ENCODE peak calls at places on chromosomes 12 and 14, in four cellular contexts. M is prostate gland, J is Peyer's patch, G is lower leg skin. C is an unnamed sample.

GRCh38 chr12:94025730-94026129 is 122.6 kb upstream of the PLXNC1 start:
- DNase-seq in J (no peak), M (no peak), G (no peak), C (no peak)

GRCh38 chr12:110223777-110224378 is 57.2 kb upstream of the ATP2A2 start:
- DNase-seq in M (no peak), J (no peak), G (no peak), C (no peak)

GRCh38 chr12:6547566-6547965 is 8.3 kb downstream of the IFFO1 start:
- DNase-seq in J (no peak), G (no peak), M (no peak), C (no peak)

GRCh38 chr14:24692382-24693352 is 58.7 kb upstream of the GZMB start:
- DNase-seq in J (no peak), M (no peak), G (no peak), C (no peak)

GRCh38 chr12:30134229-30134628 is 350.5 kb upstream of the TMTC1 start:
- DNase-seq in M (no peak), G (no peak), J (no peak), C (peak)

GRCh38 chr12:73106296-73106695 is 834.1 kb downstream of the TRHDE start:
- DNase-seq in J (no peak), G (no peak), M (no peak), C (no peak)

GRCh38 chr14:105315211-105315721 is 718 bp downstream of the PACS2 start:
- DNase-seq in M (peak), G (peak), J (peak), C (no peak)

GRCh38 chr12:75571204-75571603 is 59.8 kb upstream of the KRR1 start:
- DNase-seq in J (no peak), G (no peak), M (no peak), C (no peak)

GRCh38 chr12:114982760-114983159 is 298.8 kb upstream of the TBX3 start:
- DNase-seq in M (peak), G (no peak), J (no peak), C (no peak)

GRCh38 chr12:90301095-90301494 is 592.5 kb upstream of the ATP2B1 start:
- DNase-seq in G (no peak), J (no peak), M (no peak), C (no peak)

GRCh38 chr14:105389976-105390848 is 8.1 kb upstream of the TEX22 start:
- DNase-seq in M (no peak), G (no peak), J (peak), C (no peak)

GRCh38 chr12:80894179-80894578 is 43.6 kb downstream of the LIN7A start:
- DNase-seq in M (no peak), G (no peak), J (no peak), C (no peak)

GRCh38 chr14:56349942-56350341 is 229.7 kb upstream of the TMEM260 start:
- DNase-seq in G (no peak), M (peak), J (no peak), C (peak)

GRCh38 chr12:104480826-104481457 is 24.2 kb downstream of the CHST11 start:
- DNase-seq in G (peak), J (peak), M (no peak), C (no peak)

GRCh38 chr14:58272589-58273372 is 25.6 kb upstream of the ARID4A start:
- DNase-seq in M (no peak), J (no peak), G (no peak), C (peak)

GRCh38 chr14:45610303-45610702 is 357.3 kb upstream of the MIS18BP1 start:
- DNase-seq in J (no peak), G (no peak), M (no peak), C (peak)
- TF ChIP-seq CTCF in J (no peak), G (no peak), M (peak), C (peak)

GRCh38 chr12:92988622-92989130 is 59.6 kb upstream of the EEA1 start:
- DNase-seq in J (no peak), M (no peak), G (no peak), C (no peak)

GRCh38 chr12:92987846-92988621 is 58.9 kb upstream of the EEA1 start:
- DNase-seq in G (no peak), M (no peak), J (peak), C (no peak)

GRCh38 chr12:92989715-92990484 is 60.8 kb upstream of the EEA1 start:
- DNase-seq in G (no peak), M (no peak), J (no peak), C (no peak)

GRCh38 chr12:92991134-92991533 is 62.0 kb upstream of the EEA1 start:
- DNase-seq in M (no peak), G (no peak), J (no peak), C (no peak)

DNA sequence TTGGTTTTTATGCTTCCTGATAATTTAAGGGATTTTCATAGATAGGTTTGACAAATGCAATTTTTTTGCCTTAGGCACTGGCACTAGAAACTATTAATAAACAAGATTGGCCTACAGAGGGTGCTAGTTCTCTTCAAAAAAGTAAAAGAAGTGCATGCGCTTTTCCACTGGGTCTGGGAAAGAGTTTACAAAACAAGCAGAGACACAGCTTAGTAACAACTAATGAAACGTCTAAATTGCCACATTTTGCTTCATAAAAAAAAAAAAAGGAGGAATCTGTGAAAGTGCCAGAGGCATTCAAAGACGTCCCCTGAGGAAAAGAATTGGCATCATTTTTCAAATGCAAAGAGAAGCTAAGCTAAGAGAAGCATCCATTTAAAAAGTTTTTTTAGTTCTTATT is 58.3 kb upstream of the EEA1 start:
- DNase-seq in M (peak), G (peak), J (no peak), C (peak)
- H3K4me3 ChIP-seq in M (no peak), G (no peak), J (no peak), C (no peak)

DNA sequence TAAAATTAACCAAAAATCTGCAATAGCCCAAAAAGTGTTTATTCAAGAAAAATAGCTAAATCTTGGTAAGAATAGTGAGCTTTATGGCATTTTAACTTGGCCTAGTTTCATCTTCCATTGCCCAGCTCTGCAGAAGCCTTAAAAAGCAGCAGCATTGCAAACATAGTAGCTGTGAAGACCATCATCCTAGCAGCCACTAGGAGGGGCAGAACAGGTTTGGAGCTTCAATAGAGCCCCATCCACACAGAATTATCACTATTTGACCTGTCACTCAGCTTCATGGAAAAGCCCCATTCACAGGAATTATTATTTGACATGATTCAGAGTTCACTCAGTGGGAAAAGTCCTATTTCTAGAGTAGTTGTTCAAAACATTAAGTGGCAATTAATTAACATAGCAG is 7.3 kb downstream of the CLEC14A start:
- DNase-seq in G (no peak), M (no peak), J (no peak), C (no peak)
- TF ChIP-seq CTCF in G (no peak), M (no peak), J (no peak), C (no peak)

GRCh38 chr12:121133838-121134237 is 1.2 kb downstream of the P2RX7 start:
- DNase-seq in J (no peak), M (no peak), G (no peak), C (no peak)
- H3K4me3 ChIP-seq in J (no peak), M (no peak), G (no peak), C (no peak)

GRCh38 chr12:65099182-65099581 is 21.9 kb downstream of the WIF1 start:
- DNase-seq in M (no peak), J (no peak), G (no peak), C (no peak)

GRCh38 chr12:65094722-65095121 is 26.4 kb downstream of the WIF1 start:
- DNase-seq in M (no peak), G (no peak), J (no peak), C (no peak)

GRCh38 chr12:65098364-65098763 is 22.7 kb downstream of the WIF1 start:
- DNase-seq in M (no peak), G (no peak), J (no peak), C (no peak)

GRCh38 chr12:65100140-65100539 is 21.0 kb downstream of the WIF1 start:
- DNase-seq in M (no peak), G (no peak), J (no peak), C (no peak)
- TF ChIP-seq CTCF in M (no peak), G (no peak), J (no peak), C (peak)

C was measured in LNCaP clone FGC.